ENCODE peak calls at places on chromosomes 3 and 15, in nine cellular contexts. S, E, M, Q, I, T, H, K and F are unnamed samples.

GRCh38 chr3:119288669-119289068 is 5.5 kb upstream of the ARHGAP31 start:
- DNase-seq in S (no peak), E (no peak), M (no peak), Q (no peak), I (no peak), T (no peak), H (no peak), K (no peak), F (no peak)

GRCh38 chr3:72665701-72666443 is 182.4 kb downstream of the SHQ1 start:
- DNase-seq in S (no peak), E (peak; percentile 47), M (no peak), Q (no peak), I (peak; percentile 82), T (peak; percentile 26), H (peak; percentile 52), K (peak; percentile 22), F (no peak)

GRCh38 chr15:68348064-68348463 is 70.5 kb downstream of the FEM1B start:
- DNase-seq in S (no peak), E (no peak), M (no peak), Q (no peak), I (no peak), T (no peak), H (no peak), K (no peak), F (no peak)

GRCh38 chr3:37505415-37505814 is 331.0 kb upstream of the LRRFIP2 start:
- DNase-seq in S (no peak), E (no peak), M (no peak), Q (no peak), I (no peak), T (no peak), H (no peak), K (no peak), F (no peak)

GRCh38 chr3:177681156-177681555 is 483.9 kb upstream of the TBL1XR1 start:
- DNase-seq in S (no peak), E (no peak), M (no peak), Q (no peak), I (no peak), T (no peak), H (no peak), K (no peak), F (no peak)

GRCh38 chr3:195553268-195553667 is 10.1 kb upstream of the PPP1R2 start:
- DNase-seq in S (no peak), E (no peak), M (no peak), Q (no peak), I (no peak), T (no peak), H (no peak), K (no peak), F (no peak)

GRCh38 chr3:87468938-87469337 is 192.6 kb upstream of the POU1F1 start:
- DNase-seq in S (no peak), E (no peak), M (no peak), Q (no peak), I (no peak), T (peak; percentile 71), H (no peak), K (no peak), F (no peak)

GRCh38 chr15:29252231-29252630 is 17.4 kb downstream of the NSMCE3 start:
- DNase-seq in S (no peak), E (no peak), M (no peak), Q (no peak), I (no peak), T (no peak), H (no peak), K (no peak), F (no peak)

GRCh38 chr3:85572426-85572825 is 613.6 kb downstream of the CADM2 start:
- DNase-seq in S (no peak), E (no peak), M (peak; percentile 9), Q (no peak), I (no peak), T (no peak), H (no peak), K (no peak), F (peak; percentile 1)

GRCh38 chr3:14775011-14775410 is 43.8 kb upstream of the FGD5 start:
- DNase-seq in S (no peak), E (no peak), M (no peak), Q (no peak), I (no peak), T (no peak), H (no peak), K (no peak), F (no peak)

GRCh38 chr3:141367038-141367730 is 1.1 kb upstream of the ZBTB38 start:
- DNase-seq in S (peak; percentile 100), E (no peak), M (peak; percentile 100), Q (peak; percentile 97), I (no peak), T (peak; percentile 100), H (peak; percentile 31), K (no peak), F (peak; percentile 100)

GRCh38 chr3:164460851-164461250 is 617.4 kb downstream of the SI start:
- DNase-seq in S (no peak), E (no peak), M (no peak), Q (no peak), I (no peak), T (peak; percentile 61), H (no peak), K (no peak), F (peak; percentile 24)

GRCh38 chr3:193605876-193606275 is 12.9 kb downstream of the OPA1 start:
- DNase-seq in S (peak; percentile 16), E (peak; percentile 44), M (no peak), Q (peak; percentile 28), I (peak; percentile 55), T (peak; percentile 81), H (peak; percentile 29), K (peak; percentile 52), F (peak; percentile 70)

GRCh38 chr3:141274411-141275031 is 42.9 kb downstream of the PXYLP1 start:
- DNase-seq in S (no peak), E (no peak), M (no peak), Q (no peak), I (no peak), T (no peak), H (no peak), K (no peak), F (no peak)

GRCh38 chr3:28901029-28901428 is 379.8 kb upstream of the RBMS3 start:
- DNase-seq in S (no peak), E (no peak), M (peak; percentile 65), Q (no peak), I (no peak), T (no peak), H (no peak), K (no peak), F (no peak)

GRCh38 chr15:91055548-91056331 is 33.3 kb upstream of the VPS33B start:
- DNase-seq in S (peak; percentile 25), E (peak; percentile 95), M (peak; percentile 14), Q (peak; percentile 8), I (peak; percentile 84), T (peak; percentile 73), H (peak; percentile 44), K (peak; percentile 4), F (peak; percentile 74)

GRCh38 chr3:170712798-170713197 is 126.9 kb upstream of the SLC7A14 start:
- DNase-seq in S (no peak), E (no peak), M (no peak), Q (no peak), I (no peak), T (no peak), H (no peak), K (no peak), F (peak; percentile 49)

GRCh38 chr3:141076821-141077571 is 25.8 kb downstream of the SPSB4 start:
- DNase-seq in S (peak; percentile 7), E (no peak), M (no peak), Q (no peak), I (no peak), T (no peak), H (no peak), K (no peak), F (no peak)

GRCh38 chr3:194485876-194486539 is 794 bp downstream of the ATP13A3 start:
- DNase-seq in S (no peak), E (no peak), M (no peak), Q (no peak), I (no peak), T (peak; percentile 56), H (peak; percentile 35), K (peak; percentile 68), F (peak; percentile 59)

GRCh38 chr3:154177406-154177805 is 56.2 kb downstream of the ARHGEF26 start:
- DNase-seq in S (no peak), E (no peak), M (no peak), Q (no peak), I (no peak), T (no peak), H (no peak), K (no peak), F (no peak)

GRCh38 chr15:49675051-49675450 is 54.2 kb downstream of the DTWD1 start:
- DNase-seq in S (peak; percentile 67), E (peak; percentile 18), M (peak; percentile 67), Q (peak; percentile 61), I (no peak), T (peak; percentile 92), H (peak; percentile 10), K (no peak), F (peak; percentile 88)

GRCh38 chr3:190989213-190989612 is 126.7 kb upstream of the GMNC start:
- DNase-seq in S (no peak), E (no peak), M (no peak), Q (no peak), I (no peak), T (no peak), H (no peak), K (no peak), F (no peak)